ENCODE peak calls at places on chromosomes 4 and X, in four cellular contexts. Z, B, Y and S are unnamed samples. For H3K27me3, the result is how much of the 10 kb centered on the place peaks cover.

GRCh38 chrX:102129473-102129872 is 4.0 kb downstream of the TCEAL2 start:
- DNase-seq in B (no peak), Y (no peak), Z (no peak), S (no peak)

GRCh38 chrX:79270401-79270800 is 96.7 kb downstream of the ITM2A start:
- DNase-seq in Z (no peak), B (peak), Y (no peak), S (peak)

GRCh38 chr4:20462426-20463175 is 210.9 kb downstream of the SLIT2 start:
- DNase-seq in Y (no peak), Z (no peak), B (no peak), S (no peak)

GRCh38 chr4:24748758-24749350 is 46.5 kb upstream of the SOD3 start:
- DNase-seq in B (no peak), Y (no peak), Z (no peak), S (no peak)

GRCh38 chrX:140724337-140725105 is 15.0 kb downstream of the LINC00632 start:
- DNase-seq in Y (no peak), B (no peak), Z (no peak), S (no peak)

GRCh38 chr4:57013529-57014120 is 34.9 kb downstream of the POLR2B start:
- DNase-seq in Z (no peak), Y (no peak), B (no peak), S (no peak)

GRCh38 chr4:98677799-98678198 is 19.4 kb upstream of the TSPAN5 start:
- DNase-seq in B (no peak), Y (no peak), Z (no peak), S (no peak)

GRCh38 chr4:168491563-168491962 is 5.3 kb upstream of the PALLD start:
- DNase-seq in Y (no peak), B (no peak), Z (no peak), S (no peak)

GRCh38 chr4:111943796-111944203 is 201.5 kb upstream of the FAM241A start:
- DNase-seq in Y (no peak), B (no peak), Z (no peak), S (no peak)

GRCh38 chrX:138748480-138748879 is 37.0 kb upstream of the FGF13 start:
- DNase-seq in B (no peak), Y (no peak), Z (no peak), S (no peak)

GRCh38 chr4:7055111-7055989 is 12.2 kb downstream of the TADA2B start:
- DNase-seq in Y (no peak), Z (no peak), B (no peak), S (no peak)

GRCh38 chrX:46715997-46716396 is 42.9 kb downstream of the SLC9A7 start:
- DNase-seq in B (no peak), Z (no peak), Y (no peak), S (no peak)

GRCh38 chrX:72306085-72306801 is 529 bp upstream of the CITED1 start:
- DNase-seq in B (no peak), Z (no peak), Y (no peak), S (no peak)

GRCh38 chr4:101855239-101855638 is 64.7 kb downstream of the BANK1 start:
- DNase-seq in Z (no peak), Y (no peak), B (no peak), S (no peak)

GRCh38 chr4:1375761-1376322 is 28.8 kb downstream of the UVSSA start:
- DNase-seq in Z (peak), Y (no peak), B (no peak), S (no peak)

GRCh38 chrX:118824173-118824782 is 654 bp downstream of the ZCCHC12 start:
- DNase-seq in Z (no peak), B (no peak), Y (no peak), S (no peak)

DNA sequence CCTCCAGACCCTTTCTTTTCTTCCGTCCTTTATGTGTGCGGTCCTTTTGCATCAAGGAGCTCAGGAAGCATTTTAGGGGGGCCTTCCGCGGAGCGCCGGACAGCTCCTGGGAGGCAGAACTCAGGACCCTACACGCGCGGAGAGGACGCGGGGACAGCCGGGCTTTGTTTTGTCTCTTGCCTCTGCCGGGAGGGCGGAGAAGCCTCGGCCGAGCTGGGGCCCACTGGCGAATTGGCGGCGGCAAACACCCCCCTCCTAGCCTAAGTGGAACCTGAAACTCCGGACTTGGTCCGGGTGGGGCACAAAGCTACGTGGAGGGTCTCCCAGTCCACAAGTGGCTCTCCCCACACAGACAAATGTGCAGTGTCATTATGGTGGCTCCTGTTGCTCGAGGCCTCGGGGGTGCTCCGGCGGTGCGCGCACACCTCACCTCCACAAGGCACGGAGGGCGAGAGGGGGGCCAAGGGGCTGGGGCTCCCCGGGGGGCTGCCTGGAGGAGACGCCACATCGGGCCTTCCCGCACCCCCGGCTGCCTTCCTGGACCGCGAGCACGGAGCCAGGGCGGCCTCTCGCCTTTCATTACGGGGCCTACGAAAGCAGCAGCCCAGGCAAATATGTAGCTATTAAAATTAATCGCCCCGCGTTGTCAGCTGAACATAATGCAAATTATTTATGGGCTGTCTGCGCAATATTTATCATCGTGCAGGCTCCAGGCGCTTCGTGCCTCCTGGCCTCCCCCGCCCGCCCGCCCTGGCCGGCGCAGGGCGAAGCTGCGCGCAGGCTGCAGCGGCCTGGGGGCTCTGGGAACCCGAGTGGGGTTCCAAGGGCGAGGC is 70.6 kb upstream of the BCOR start:
- DNase-seq in Z (no peak), Y (no peak), B (no peak), S (no peak)
- TF ChIP-seq CTCF in Z (no peak), Y (no peak), B (no peak), S (no peak)

GRCh38 chrX:54359408-54359807 is 1.6 kb upstream of the WNK3 start:
- DNase-seq in B (no peak), Y (no peak), Z (no peak), S (no peak)

GRCh38 chrX:54358424-54359211 is 772 bp upstream of the WNK3 start:
- DNase-seq in Z (peak), B (no peak), Y (peak), S (peak)

GRCh38 chrX:54352677-54353076 is 5.2 kb downstream of the WNK3 start:
- DNase-seq in B (no peak), Z (no peak), Y (no peak), S (no peak)

GRCh38 chrX:54357414-54358377 is at the start of gene WNK3:
- DNase-seq in Y (peak), B (no peak), Z (peak), S (peak)
- H3K27ac ChIP-seq in Y (peak), B (no peak), Z (no peak), S (no peak)

DNA sequence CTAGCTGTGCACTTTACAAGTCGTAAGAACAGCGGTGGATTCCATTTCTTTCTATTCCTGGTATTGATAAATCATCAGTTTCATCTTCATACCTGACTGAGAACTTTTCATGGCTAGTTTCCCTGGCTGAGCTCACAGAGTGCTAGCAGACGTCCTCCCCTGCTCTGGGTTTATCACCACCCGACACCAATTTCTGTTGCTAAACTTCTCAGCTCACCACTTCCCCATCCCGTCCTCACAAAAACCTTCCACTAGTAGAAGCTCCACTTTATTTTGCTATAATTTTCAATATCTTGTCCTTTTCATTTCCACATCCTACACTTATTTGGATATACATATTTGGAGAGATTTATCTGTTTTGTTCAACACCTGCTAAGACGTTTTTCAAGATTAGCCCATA is 869.4 kb upstream of the FRG1 start:
- DNase-seq in Y (no peak), Z (no peak), B (no peak), S (no peak)
- H3K27me3 ChIP-seq in Y (under half), Z (under half), B (under half), S (under half)

DNA sequence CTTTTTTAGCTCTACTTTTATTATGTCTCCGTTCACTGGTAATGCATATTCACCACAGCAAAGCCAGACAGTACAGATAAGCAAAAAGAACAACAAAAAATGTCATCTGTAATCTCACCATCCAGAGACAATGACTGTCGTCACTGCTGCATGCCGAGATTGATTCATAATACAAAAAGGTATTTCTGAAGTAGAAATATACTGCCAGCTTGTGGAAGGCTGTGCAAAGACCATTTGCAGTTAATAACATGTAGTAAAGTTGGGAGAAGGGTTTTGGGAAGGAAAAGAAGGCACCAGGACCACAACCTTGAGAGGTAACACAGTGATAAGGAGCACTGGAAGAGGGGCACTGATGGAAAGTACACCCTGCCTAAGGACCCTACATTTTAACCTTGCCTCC is 223.0 kb upstream of the ZIC3 start:
- DNase-seq in B (no peak), Z (no peak), Y (no peak), S (no peak)
- TF ChIP-seq CTCF in B (peak), Z (no peak), Y (no peak), S (no peak)

GRCh38 chr4:54274264-54274663 is 45.2 kb downstream of the PDGFRA start:
- DNase-seq in Z (no peak), Y (no peak), B (no peak), S (no peak)
- H3K27ac ChIP-seq in Z (no peak), Y (no peak), B (no peak), S (no peak)

GRCh38 chrX:105260291-105261043 is 40.0 kb upstream of the TEX13A start:
- DNase-seq in B (no peak), Y (no peak), Z (no peak), S (no peak)
- H3K27me3 ChIP-seq in B (under half), Y (under half), Z (under half), S (under half)